ENCODE peak calls at places on chromosomes 4 and X, in nine cellular contexts. O, T, N, U, G, I, V, S and C are unnamed samples.

GRCh38 chr4:30744957-30745640 is 24.9 kb downstream of the PCDH7 start:
- DNase-seq in V (no peak), O (no peak), I (no peak), T (no peak), U (no peak), N (peak), S (no peak), G (no peak), C (no peak)

GRCh38 chr4:7904942-7905341 is 34.7 kb downstream of the AFAP1 start:
- DNase-seq in T (no peak), N (peak), G (no peak), I (no peak), V (no peak), O (no peak), S (no peak), U (peak), C (no peak)

GRCh38 chr4:138964716-138965426 is 50.7 kb upstream of the NOCT start:
- DNase-seq in T (no peak), N (no peak), S (no peak), V (no peak), G (no peak), I (no peak), O (no peak), U (no peak), C (no peak)

GRCh38 chr4:176778491-176778890 is 14.2 kb downstream of the VEGFC start:
- DNase-seq in T (no peak), U (peak), O (no peak), G (no peak), N (peak), S (no peak), V (no peak), I (no peak), C (no peak)

GRCh38 chr4:51836531-51836930 is 6.4 kb upstream of the DCUN1D4 start:
- DNase-seq in I (no peak), U (no peak), S (no peak), V (no peak), O (no peak), N (peak), G (no peak), T (no peak), C (no peak)

GRCh38 chrX:130566028-130566683 is 164.4 kb downstream of the RBMX2 start:
- DNase-seq in I (no peak), U (no peak), T (no peak), S (peak), N (no peak), O (no peak), V (no peak), G (no peak), C (no peak)

GRCh38 chr4:101421393-101421792 is 74.1 kb upstream of the PPP3CA start:
- DNase-seq in T (no peak), O (no peak), N (no peak), V (no peak), S (no peak), U (no peak), I (no peak), G (no peak), C (no peak)

GRCh38 chr4:113434247-113434587 is 327.3 kb downstream of the CAMK2D start:
- DNase-seq in U (no peak), I (no peak), G (no peak), T (no peak), V (no peak), S (no peak), N (peak), O (no peak), C (peak)

GRCh38 chrX:136639506-136640176 is 8.3 kb upstream of the CD40LG start:
- DNase-seq in I (no peak), G (no peak), T (no peak), S (no peak), N (peak), U (no peak), O (no peak), V (no peak), C (no peak)

GRCh38 chr4:158858410-158859189 is 89.8 kb downstream of the FNIP2 start:
- DNase-seq in N (peak), U (peak), V (no peak), G (no peak), O (no peak), I (no peak), T (no peak), S (no peak), C (no peak)

GRCh38 chr4:43875655-43876054 is 573.0 kb downstream of the KCTD8 start:
- DNase-seq in T (no peak), G (no peak), O (no peak), U (no peak), V (no peak), I (no peak), S (no peak), N (no peak), C (no peak)

GRCh38 chrX:6187256-6187655 is 41.4 kb downstream of the NLGN4X start:
- DNase-seq in G (no peak), O (no peak), U (no peak), V (no peak), S (no peak), T (no peak), N (no peak), I (no peak), C (no peak)

GRCh38 chr4:79042079-79042674 is 102.9 kb upstream of the PAQR3 start:
- DNase-seq in S (no peak), T (no peak), G (peak), O (no peak), I (peak), V (no peak), N (peak), U (peak), C (no peak)
- TF ChIP-seq CTCF in S (peak), T (no peak), G (peak), O (no peak), I (peak), V (peak), N (peak), U (peak), C (peak)

GRCh38 chr4:17817027-17817426 is 6.2 kb downstream of the NCAPG start:
- DNase-seq in S (no peak), V (no peak), O (no peak), N (peak), T (no peak), G (no peak), U (peak), I (no peak), C (peak)

GRCh38 chr4:17812125-17812524 is 1.3 kb downstream of the NCAPG start:
- DNase-seq in N (no peak), U (no peak), S (no peak), O (no peak), T (no peak), G (no peak), V (no peak), I (no peak), C (no peak)

GRCh38 chr4:17812801-17813200 is 2.0 kb downstream of the NCAPG start:
- DNase-seq in T (no peak), I (no peak), O (no peak), V (no peak), N (no peak), S (no peak), G (no peak), U (no peak), C (no peak)

GRCh38 chr4:17816142-17816541 is 5.4 kb downstream of the NCAPG start:
- DNase-seq in U (no peak), S (no peak), O (no peak), I (no peak), G (no peak), T (no peak), V (no peak), N (no peak), C (no peak)

GRCh38 chr4:17814140-17814539 is 3.4 kb downstream of the NCAPG start:
- DNase-seq in U (no peak), O (no peak), S (no peak), T (no peak), I (no peak), V (no peak), G (no peak), N (peak), C (no peak)
- H3K4me3 ChIP-seq in U (no peak), O (no peak), S (no peak), T (no peak), I (no peak), V (no peak), G (no peak), N (no peak), C (no peak)

GRCh38 chrX:112078606-112079005 is 4.0 kb downstream of the TRPC5 start:
- DNase-seq in O (no peak), T (no peak), V (no peak), G (no peak), N (peak), I (no peak), S (no peak), U (no peak), C (no peak)
- TF ChIP-seq CTCF in O (no peak), T (no peak), V (no peak), G (no peak), N (no peak), I (no peak), S (no peak), U (no peak), C (no peak)

DNA sequence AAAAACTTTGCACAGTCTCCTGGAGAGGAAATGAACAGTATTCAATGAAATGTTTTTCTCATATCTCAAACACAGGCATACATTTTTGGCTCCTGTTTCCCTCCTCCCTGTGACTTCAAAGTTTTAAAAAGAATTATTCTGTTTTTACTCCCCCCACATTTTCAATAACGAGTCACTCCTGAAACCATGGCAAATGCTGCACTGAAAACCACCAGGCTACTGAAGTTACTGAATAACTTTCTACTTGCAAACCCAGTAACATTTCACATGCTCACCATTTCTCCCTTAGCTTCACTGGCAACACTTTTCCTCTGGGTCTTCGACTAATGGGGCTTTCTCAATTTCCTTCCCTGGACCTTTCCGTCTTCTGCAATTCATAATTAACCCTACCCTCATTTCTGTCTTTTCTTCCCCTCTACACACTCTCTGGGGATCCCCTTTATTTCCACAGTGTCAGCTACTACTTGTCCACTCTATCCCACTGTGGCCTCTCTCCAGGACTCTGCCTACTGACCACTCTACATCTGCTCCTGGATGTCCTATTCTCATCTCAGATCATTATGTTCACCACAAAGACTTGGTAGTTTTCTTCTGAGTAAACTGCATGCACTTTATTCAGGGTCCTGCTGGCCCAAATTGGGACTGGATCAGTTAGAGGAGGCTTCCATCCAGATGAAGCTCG is 225.8 kb upstream of the ETNPPL start:
- DNase-seq in O (no peak), T (no peak), U (no peak), I (no peak), S (no peak), N (peak), V (no peak), G (no peak), C (peak)
- H3K4me3 ChIP-seq in O (no peak), T (no peak), U (no peak), I (no peak), S (no peak), N (no peak), V (no peak), G (no peak), C (no peak)